ENCODE peak calls at places on chromosomes 12 and 14, in nine cellular contexts. F is uterus, R is prostate gland, L is Panc1, X is SK-N-SH, Z is mesendoderm, J is ovary, A is heart right ventricle, M is keratinocyte. E is an unnamed sample.

GRCh38 chr14:101535808-101536207 is 25.5 kb upstream of the DIO3 start:
- DNase-seq in F (no peak), R (no peak), L (no peak), X (no peak), Z (no peak), J (no peak), A (no peak), M (no peak), E (no peak)

GRCh38 chr14:90546767-90547166 is 149.9 kb downstream of the CALM1 start:
- DNase-seq in F (no peak), R (no peak), L (no peak), X (no peak), Z (no peak), J (no peak), A (no peak), M (no peak), E (no peak)

GRCh38 chr14:50497351-50497750 is 35.0 kb downstream of the MAP4K5 start:
- DNase-seq in F (no peak), R (no peak), L (no peak), X (no peak), Z (no peak), J (no peak), A (no peak), M (no peak), E (no peak)

GRCh38 chr12:52591521-52591920 is 9.7 kb downstream of the KRT72 start:
- DNase-seq in F (no peak), R (no peak), L (no peak), X (no peak), Z (no peak), J (no peak), A (no peak), M (no peak), E (no peak)

GRCh38 chr14:77100961-77101360 is 2.9 kb downstream of the CIPC start:
- DNase-seq in F (no peak), R (no peak), L (no peak), X (no peak), Z (no peak), J (no peak), A (no peak), M (no peak), E (no peak)

GRCh38 chr14:83006071-83006670 is 1472.5 kb upstream of the SEL1L start:
- DNase-seq in F (no peak), R (no peak), L (no peak), X (no peak), Z (peak; percentile 63), J (no peak), A (no peak), M (no peak), E (no peak)

GRCh38 chr14:105051182-105052109 is 13.8 kb downstream of the GPR132 start:
- DNase-seq in F (no peak), R (no peak), L (no peak), X (peak; percentile 14), Z (no peak), J (no peak), A (no peak), M (no peak), E (no peak)

GRCh38 chr12:93234641-93235040 is 143.1 kb upstream of the NUDT4 start:
- DNase-seq in F (no peak), R (peak; percentile 30), L (no peak), X (no peak), Z (peak; percentile 28), J (no peak), A (no peak), M (no peak), E (no peak)

GRCh38 chr12:52629251-52630103 is 11.1 kb upstream of the KRT73 start:
- DNase-seq in F (no peak), R (no peak), L (no peak), X (no peak), Z (no peak), J (no peak), A (no peak), M (no peak), E (no peak)

DNA sequence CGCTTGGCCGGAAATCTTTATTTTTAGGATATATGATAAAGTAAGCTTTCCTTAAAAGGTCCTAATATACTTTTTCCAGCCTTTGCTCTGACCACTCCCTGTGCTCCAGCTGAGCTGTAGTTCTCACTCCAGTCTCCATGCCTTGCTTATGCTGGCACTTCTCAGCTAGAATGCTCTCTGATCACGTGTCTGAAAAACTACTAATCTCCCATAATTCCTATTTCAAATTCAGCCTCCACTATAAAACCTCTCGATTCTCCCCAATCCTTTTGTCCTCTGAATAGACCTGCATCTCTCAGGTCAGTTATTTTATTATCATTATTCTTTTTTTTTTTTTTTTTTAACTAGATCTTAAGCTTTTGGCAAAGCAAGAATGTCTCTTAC is 3.7 kb downstream of the BIN2 start:
- DNase-seq in F (no peak), R (no peak), L (no peak), X (no peak), Z (no peak), J (no peak), A (no peak), M (no peak), E (no peak)
- H3K4me3 ChIP-seq in F (no peak overlapping the region), R (no peak overlapping the region), L (no peak overlapping the region), X (no peak overlapping the region), Z (no peak overlapping the region), J (no peak overlapping the region), A (no peak overlapping the region), M (no peak overlapping the region), E (no peak overlapping the region)

GRCh38 chr12:111745201-111745600 is 21.5 kb upstream of the ALDH2 start:
- DNase-seq in F (no peak), R (no peak), L (no peak), X (no peak), Z (peak; percentile 83), J (no peak), A (no peak), M (no peak), E (no peak)

DNA sequence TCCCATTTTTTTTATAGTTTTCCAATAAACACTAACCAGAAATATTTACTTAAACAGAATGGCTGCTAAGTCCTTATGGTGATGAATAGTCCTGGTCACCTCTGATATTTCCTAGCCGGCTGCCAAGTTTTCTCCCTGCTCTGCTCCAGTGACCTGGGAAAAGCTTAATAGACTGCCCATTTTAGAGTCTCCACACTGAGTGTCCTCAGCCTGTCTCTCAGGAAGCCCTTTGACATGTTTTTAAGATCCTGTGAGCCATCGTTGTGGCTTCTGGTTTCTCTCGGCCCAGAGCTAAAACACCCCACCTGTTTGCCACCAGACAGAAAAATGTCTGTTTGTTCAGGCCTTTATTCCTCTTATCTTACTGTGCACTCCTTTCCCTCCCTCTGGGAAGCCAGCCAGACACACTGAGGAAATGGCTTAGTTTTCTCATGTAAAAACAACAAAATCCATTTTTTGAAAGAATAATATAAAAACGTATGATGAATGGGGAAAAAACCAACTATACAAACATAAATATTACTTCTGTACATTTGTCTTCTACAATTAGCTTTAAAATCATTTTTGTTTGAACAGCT is 25.4 kb upstream of the ALDH2 start:
- DNase-seq in F (no peak), R (no peak), L (no peak), X (peak; percentile 55), Z (no peak), J (peak; percentile 26), A (no peak), M (no peak), E (no peak)
- H3K27ac ChIP-seq in F (no peak overlapping the region), R (peak overlapping the region; percentile 28), L (no peak overlapping the region), X (peak overlapping the region; percentile 93), Z (no peak overlapping the region), J (peak overlapping the region; percentile 38), A (no peak overlapping the region), M (no peak overlapping the region), E (peak overlapping the region; percentile 34)

GRCh38 chr12:106118-106561 is 39.6 kb downstream of the IQSEC3 start:
- DNase-seq in F (no peak), R (no peak), L (no peak), X (no peak), Z (peak; percentile 89), J (no peak), A (peak; percentile 42), M (no peak), E (no peak)
- H3K4me1 ChIP-seq in F (no peaks in the 10 kb centered on the region), R (no peaks in the 10 kb centered on the region), L (no peaks in the 10 kb centered on the region), X (peaks cover 14% of the 10 kb centered on the region), Z (peaks cover 2% of the 10 kb centered on the region), J (no peaks in the 10 kb centered on the region), A (peaks cover 17% of the 10 kb centered on the region), M (no peaks in the 10 kb centered on the region), E (no peaks in the 10 kb centered on the region)

GRCh38 chr12:65074932-65075331 is 46.2 kb downstream of the WIF1 start:
- DNase-seq in F (no peak), R (no peak), L (no peak), X (no peak), Z (peak; percentile 8), J (no peak), A (no peak), M (no peak), E (no peak)
- H3K4me3 ChIP-seq in F (no peak overlapping the region), R (no peak overlapping the region), L (no peak overlapping the region), X (no peak overlapping the region), Z (no peak overlapping the region), J (no peak overlapping the region), A (no peak overlapping the region), M (no peak overlapping the region), E (no peak overlapping the region)

GRCh38 chr12:48514728-48515127 is 10.7 kb upstream of the OR8S1 start:
- DNase-seq in F (no peak), R (no peak), L (no peak), X (no peak), Z (no peak), J (no peak), A (no peak), M (no peak), E (no peak)
- H3K27ac ChIP-seq in F (no peak overlapping the region), R (no peak overlapping the region), L (no peak overlapping the region), X (no peak overlapping the region), Z (no peak overlapping the region), J (no peak overlapping the region), A (no peak overlapping the region), M (no peak overlapping the region), E (no peak overlapping the region)